ENCODE peak calls at places on chromosomes 12 and 14, in six cellular contexts. One of them, this sample, is unnamed.

GRCh38 chr14:106390947-106391346 is 864.6 kb downstream of the TMEM121 start:
- DNase-seq in fibroblast of the aortic adventitia: no peak
- DNase-seq in dorsolateral prefrontal cortex: no peak
- DNase-seq in NCI-H1930: no peak
- DNase-seq in substantia nigra: no peak
- DNase-seq in NCI-H69: no peak
- DNase-seq in this sample: no peak

GRCh38 chr12:103205906-103206305 is 248.4 kb downstream of the ASCL1 start:
- DNase-seq in fibroblast of the aortic adventitia: no peak
- DNase-seq in dorsolateral prefrontal cortex: no peak
- DNase-seq in NCI-H1930: no peak
- DNase-seq in substantia nigra: no peak
- DNase-seq in NCI-H69: no peak
- DNase-seq in this sample: no peak

GRCh38 chr12:119664642-119665041 is 3.3 kb upstream of the PRKAB1 start:
- DNase-seq in fibroblast of the aortic adventitia: no peak
- DNase-seq in dorsolateral prefrontal cortex: no peak
- DNase-seq in NCI-H1930: no peak
- DNase-seq in substantia nigra: no peak
- DNase-seq in NCI-H69: no peak
- DNase-seq in this sample: no peak

GRCh38 chr14:65168840-65169239 is 66.5 kb upstream of the MAX start:
- DNase-seq in fibroblast of the aortic adventitia: peak
- DNase-seq in dorsolateral prefrontal cortex: no peak
- DNase-seq in NCI-H1930: no peak
- DNase-seq in substantia nigra: no peak
- DNase-seq in NCI-H69: no peak
- DNase-seq in this sample: no peak

GRCh38 chr14:66074546-66074945 is 411.6 kb upstream of the CCDC196 start:
- DNase-seq in fibroblast of the aortic adventitia: no peak
- DNase-seq in dorsolateral prefrontal cortex: no peak
- DNase-seq in NCI-H1930: no peak
- DNase-seq in substantia nigra: no peak
- DNase-seq in NCI-H69: peak
- DNase-seq in this sample: peak

GRCh38 chr12:110744697-110745264 is 2.1 kb upstream of the PPP1CC start:
- DNase-seq in fibroblast of the aortic adventitia: no peak
- DNase-seq in dorsolateral prefrontal cortex: no peak
- DNase-seq in NCI-H1930: no peak
- DNase-seq in substantia nigra: no peak
- DNase-seq in NCI-H69: peak
- DNase-seq in this sample: no peak

GRCh38 chr12:11666131-11666530 is 16.7 kb downstream of the ETV6 start:
- DNase-seq in fibroblast of the aortic adventitia: no peak
- DNase-seq in dorsolateral prefrontal cortex: no peak
- DNase-seq in NCI-H1930: no peak
- DNase-seq in substantia nigra: no peak
- DNase-seq in NCI-H69: no peak
- DNase-seq in this sample: no peak

GRCh38 chr12:76569685-76570604 is 10.4 kb upstream of the OSBPL8 start:
- DNase-seq in fibroblast of the aortic adventitia: no peak
- DNase-seq in dorsolateral prefrontal cortex: no peak
- DNase-seq in NCI-H1930: no peak
- DNase-seq in substantia nigra: no peak
- DNase-seq in NCI-H69: no peak
- DNase-seq in this sample: no peak

GRCh38 chr12:65892905-65893304 is 68.6 kb downstream of the HMGA2 start:
- DNase-seq in fibroblast of the aortic adventitia: peak
- DNase-seq in dorsolateral prefrontal cortex: no peak
- DNase-seq in NCI-H1930: no peak
- DNase-seq in substantia nigra: no peak
- DNase-seq in NCI-H69: no peak
- DNase-seq in this sample: no peak

GRCh38 chr12:123614531-123614930 is 12.6 kb downstream of the DDX55 start:
- DNase-seq in fibroblast of the aortic adventitia: peak
- DNase-seq in dorsolateral prefrontal cortex: no peak
- DNase-seq in NCI-H1930: no peak
- DNase-seq in substantia nigra: no peak
- DNase-seq in NCI-H69: no peak
- DNase-seq in this sample: no peak

GRCh38 chr12:74440469-74440868 is 97.2 kb upstream of the ATXN7L3B start:
- DNase-seq in fibroblast of the aortic adventitia: no peak
- DNase-seq in dorsolateral prefrontal cortex: no peak
- DNase-seq in NCI-H1930: no peak
- DNase-seq in substantia nigra: no peak
- DNase-seq in NCI-H69: no peak
- DNase-seq in this sample: no peak

GRCh38 chr12:48813464-48814312 is 4.6 kb upstream of the CACNB3 start:
- DNase-seq in fibroblast of the aortic adventitia: peak
- DNase-seq in dorsolateral prefrontal cortex: no peak
- DNase-seq in NCI-H1930: peak
- DNase-seq in substantia nigra: no peak
- DNase-seq in NCI-H69: no peak
- DNase-seq in this sample: no peak

GRCh38 chr12:128817115-128818015 is 6.4 kb downstream of the SLC15A4 start:
- DNase-seq in fibroblast of the aortic adventitia: peak
- DNase-seq in dorsolateral prefrontal cortex: peak
- DNase-seq in NCI-H1930: no peak
- DNase-seq in substantia nigra: peak
- DNase-seq in NCI-H69: peak
- DNase-seq in this sample: no peak

GRCh38 chr12:47705239-47705570 is 625 bp downstream of the RPAP3 start:
- DNase-seq in fibroblast of the aortic adventitia: no peak
- DNase-seq in dorsolateral prefrontal cortex: no peak
- DNase-seq in NCI-H1930: no peak
- DNase-seq in substantia nigra: no peak
- DNase-seq in NCI-H69: no peak
- DNase-seq in this sample: no peak

GRCh38 chr14:37602605-37603453 is 7.4 kb downstream of the TTC6 start:
- DNase-seq in fibroblast of the aortic adventitia: no peak
- DNase-seq in dorsolateral prefrontal cortex: no peak
- DNase-seq in NCI-H1930: no peak
- DNase-seq in substantia nigra: no peak
- DNase-seq in NCI-H69: no peak
- DNase-seq in this sample: no peak

GRCh38 chr14:68278568-68279436 is 459.2 kb downstream of the RAD51B start:
- DNase-seq in fibroblast of the aortic adventitia: peak
- DNase-seq in dorsolateral prefrontal cortex: no peak
- DNase-seq in NCI-H1930: no peak
- DNase-seq in substantia nigra: no peak
- DNase-seq in NCI-H69: no peak
- DNase-seq in this sample: no peak